ENCODE peak calls at places on chromosome 2, in four cellular contexts. H, P, M and X are unnamed samples. For H3K36me3, the result is how much of the 10 kb centered on the place peaks cover.

GRCh38 chr2:79717364-79718007 is 204.6 kb downstream of the CTNNA2 start:
- DNase-seq in H (no peak), M (peak), P (no peak), X (no peak)

GRCh38 chr2:111534816-111535803 is 348.9 kb downstream of the ANAPC1 start:
- DNase-seq in M (peak), P (peak), H (no peak), X (no peak)

GRCh38 chr2:133888107-133888506 is 319.8 kb upstream of the NCKAP5 start:
- DNase-seq in H (no peak), M (no peak), P (no peak), X (no peak)

GRCh38 chr2:5070257-5070656 is 621.9 kb upstream of the SOX11 start:
- DNase-seq in H (no peak), M (no peak), P (peak), X (no peak)

GRCh38 chr2:26269571-26270170 is 24.9 kb downstream of the HADHB start:
- DNase-seq in H (no peak), P (no peak), M (no peak), X (no peak)

GRCh38 chr2:69948032-69948962 is 13.1 kb downstream of the ASPRV1 start:
- DNase-seq in P (no peak), M (peak), H (no peak), X (no peak)

GRCh38 chr2:12106440-12107080 is 360.1 kb downstream of the LPIN1 start:
- DNase-seq in M (no peak), H (no peak), P (peak), X (no peak)

GRCh38 chr2:111209045-111209514 is 88.4 kb downstream of the BCL2L11 start:
- DNase-seq in P (no peak), H (no peak), M (no peak), X (no peak)

GRCh38 chr2:177282101-177282573 is 17.6 kb upstream of the NFE2L2 start:
- DNase-seq in H (no peak), M (no peak), P (peak), X (no peak)

GRCh38 chr2:226773291-226773690 is 26.3 kb downstream of the IRS1 start:
- DNase-seq in H (no peak), M (no peak), P (no peak), X (no peak)

GRCh38 chr2:190646780-190647626 is 1.9 kb upstream of the NAB1 start:
- DNase-seq in H (no peak), P (peak), M (no peak), X (no peak)

GRCh38 chr2:9187620-9188214 is 18.9 kb upstream of the ASAP2 start:
- DNase-seq in P (no peak), H (no peak), M (no peak), X (no peak)

GRCh38 chr2:172712251-172712650 is 23.4 kb upstream of the RAPGEF4 start:
- DNase-seq in P (no peak), M (no peak), H (no peak), X (no peak)

GRCh38 chr2:120894936-120895335 is 159.3 kb downstream of the GLI2 start:
- DNase-seq in P (no peak), H (no peak), M (no peak), X (no peak)

GRCh38 chr2:122077771-122078170 is 322.3 kb downstream of the TSN start:
- DNase-seq in P (peak), H (no peak), M (no peak), X (no peak)

GRCh38 chr2:204982303-204982702 is 437.0 kb downstream of the PARD3B start:
- DNase-seq in H (no peak), M (peak), P (peak), X (no peak)

GRCh38 chr2:204725693-204726092 is 180.4 kb downstream of the PARD3B start:
- DNase-seq in P (no peak), M (no peak), H (no peak), X (no peak)

GRCh38 chr2:119011162-119011909 is 69.3 kb downstream of the MARCO start:
- DNase-seq in M (peak), P (peak), H (no peak), X (peak)

GRCh38 chr2:175540421-175540820 is 358.9 kb upstream of the ATP5MC3 start:
- DNase-seq in M (no peak), H (no peak), P (no peak), X (no peak)

GRCh38 chr2:11097038-11097720 is 58.1 kb upstream of the SLC66A3 start:
- DNase-seq in M (no peak), H (no peak), P (no peak), X (no peak)

GRCh38 chr2:223889133-223889769 is 51.9 kb upstream of the AP1S3 start:
- DNase-seq in P (no peak), M (no peak), H (no peak), X (no peak)

GRCh38 chr2:18516112-18516511 is 44.3 kb downstream of the RDH14 start:
- DNase-seq in P (no peak), M (peak), H (no peak), X (no peak)

GRCh38 chr2:235511187-235511661 is 17.4 kb downstream of the AGAP1 start:
- DNase-seq in H (no peak), M (no peak), P (peak), X (no peak)

GRCh38 chr2:105798595-105798994 is 53.9 kb downstream of the NCK2 start:
- DNase-seq in P (no peak), M (no peak), H (no peak), X (no peak)

GRCh38 chr2:16653083-16653375 is 12.6 kb downstream of the CYRIA start:
- DNase-seq in M (no peak), H (no peak), P (no peak), X (no peak)

GRCh38 chr2:207766697-207767460 is 2.8 kb downstream of the FZD5 start:
- DNase-seq in M (peak), P (no peak), H (no peak), X (peak)

GRCh38 chr2:164922119-164922518 is 33.2 kb downstream of the SLC38A11 start:
- DNase-seq in H (no peak), P (no peak), M (no peak), X (no peak)

GRCh38 chr2:212107989-212108388 is 430.6 kb downstream of the ERBB4 start:
- DNase-seq in H (no peak), P (no peak), M (no peak), X (no peak)

GRCh38 chr2:10405441-10405840 is 42.7 kb downstream of the ODC1 start:
- DNase-seq in M (no peak), H (peak), P (no peak), X (no peak)

GRCh38 chr2:227766361-227766883 is 20.7 kb downstream of the SCYGR8 start:
- DNase-seq in H (peak), M (peak), P (peak), X (peak)

GRCh38 chr2:85777441-85777861 is 23.7 kb downstream of the ATOH8 start:
- DNase-seq in H (no peak), P (no peak), M (no peak), X (peak)

GRCh38 chr2:29040552-29040951 is 33.8 kb downstream of the PCARE start:
- DNase-seq in P (no peak), H (no peak), M (no peak), X (no peak)

DNA sequence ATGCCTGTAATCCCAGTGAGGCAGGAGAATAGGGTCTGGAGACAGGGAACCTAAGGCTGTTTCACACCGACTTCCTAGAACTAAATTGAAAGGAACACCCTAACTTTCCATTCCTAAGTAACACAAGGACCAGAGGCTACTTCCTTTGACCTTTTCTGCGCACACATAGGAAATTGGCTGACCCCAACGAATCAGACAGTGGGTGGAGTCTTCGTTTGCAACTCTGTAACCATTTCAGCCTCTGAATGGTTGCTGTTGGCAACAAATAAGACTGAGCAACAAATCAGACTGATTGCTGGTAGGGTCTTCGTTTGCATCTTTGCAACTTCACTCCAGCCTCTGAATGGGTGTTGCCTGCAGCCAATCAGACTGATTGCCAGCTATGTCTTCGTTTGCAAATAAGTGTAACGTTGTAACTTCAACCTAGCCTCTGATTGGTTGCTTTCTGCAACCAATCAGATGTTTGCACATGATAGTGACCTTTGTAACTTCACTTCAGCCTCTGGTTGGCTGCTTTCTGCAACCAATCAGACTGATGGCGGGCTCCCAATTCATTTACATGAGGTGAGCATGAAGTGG is 34.6 kb downstream of the USP40 start:
- DNase-seq in P (no peak), H (no peak), M (no peak), X (no peak)
- H3K36me3 ChIP-seq in P (under half), H (under half), M (under half), X (under half)

GRCh38 chr2:182521453-182522427 is 94.9 kb upstream of the PDE1A start:
- DNase-seq in M (no peak), H (no peak), P (no peak), X (no peak)
- H3K4me3 ChIP-seq in M (no peak), H (no peak), P (peak), X (no peak)

DNA sequence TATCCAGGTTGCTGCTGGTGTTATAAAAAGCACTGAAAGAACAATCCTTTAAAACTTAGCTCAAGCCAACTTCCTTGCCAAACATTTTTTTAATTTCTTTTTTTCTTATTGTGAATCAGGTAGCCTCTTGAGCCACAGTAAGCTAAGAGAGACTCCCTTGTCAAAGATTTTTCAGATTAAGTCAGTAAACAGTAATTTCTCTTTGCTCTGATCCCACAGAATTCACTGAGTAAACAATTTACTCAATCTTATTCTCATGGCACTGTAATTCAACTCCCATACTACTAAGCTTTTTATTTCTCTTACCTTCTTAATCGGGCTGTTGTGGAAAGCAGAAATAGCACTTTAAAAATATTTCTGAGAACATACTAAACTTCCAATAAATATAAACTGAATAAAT is 82.7 kb downstream of the C2orf74 start:
- DNase-seq in M (no peak), P (no peak), H (no peak), X (no peak)
- H3K36me3 ChIP-seq in M (under half), P (under half), H (under half), X (under half)

DNA sequence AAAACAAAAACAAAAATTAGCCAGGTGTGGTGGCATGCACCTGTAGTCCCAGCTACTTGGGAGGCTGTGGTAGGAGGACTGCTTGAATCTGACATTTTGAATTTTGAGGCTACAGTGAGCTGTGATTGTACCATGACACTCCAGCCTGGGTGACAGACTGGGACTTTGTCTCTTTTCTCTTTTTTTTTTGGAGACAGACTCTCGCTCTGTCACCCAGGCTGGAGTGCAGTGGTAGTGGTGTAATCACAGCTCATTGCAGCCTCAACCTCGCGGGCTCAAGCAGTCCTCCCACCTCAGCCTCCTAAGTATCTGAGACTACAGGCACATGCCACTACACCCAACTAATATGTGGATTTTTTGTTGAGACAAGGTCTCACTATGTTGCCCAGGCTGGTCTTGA is 35.6 kb downstream of the ANKRD44 start:
- DNase-seq in M (no peak), H (no peak), P (no peak), X (no peak)
- H3K4me3 ChIP-seq in M (no peak), H (no peak), P (no peak), X (no peak)

DNA sequence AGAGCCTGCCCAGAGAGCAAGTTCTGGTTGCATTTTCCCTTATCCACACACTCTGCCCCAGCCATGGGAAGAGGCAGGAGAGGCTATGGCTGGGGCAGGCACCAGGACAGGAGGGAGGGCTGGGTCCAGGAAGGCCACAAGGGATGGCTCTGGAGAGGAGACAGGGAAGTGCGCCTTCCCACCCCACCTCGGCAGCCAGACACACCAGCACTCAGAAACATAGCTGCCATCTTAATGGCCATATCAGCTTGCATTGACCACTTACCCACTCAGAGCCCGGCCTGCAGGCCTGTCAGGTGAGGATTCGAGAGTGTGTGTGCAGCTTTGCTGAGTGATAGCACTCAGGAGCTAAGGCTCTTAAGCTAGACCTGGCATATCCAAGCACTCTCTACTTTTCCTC is 148.1 kb downstream of the TNS1 start:
- DNase-seq in P (no peak), H (no peak), M (no peak), X (no peak)
- H3K36me3 ChIP-seq in P (under half), H (under half), M (under half), X (under half)

DNA sequence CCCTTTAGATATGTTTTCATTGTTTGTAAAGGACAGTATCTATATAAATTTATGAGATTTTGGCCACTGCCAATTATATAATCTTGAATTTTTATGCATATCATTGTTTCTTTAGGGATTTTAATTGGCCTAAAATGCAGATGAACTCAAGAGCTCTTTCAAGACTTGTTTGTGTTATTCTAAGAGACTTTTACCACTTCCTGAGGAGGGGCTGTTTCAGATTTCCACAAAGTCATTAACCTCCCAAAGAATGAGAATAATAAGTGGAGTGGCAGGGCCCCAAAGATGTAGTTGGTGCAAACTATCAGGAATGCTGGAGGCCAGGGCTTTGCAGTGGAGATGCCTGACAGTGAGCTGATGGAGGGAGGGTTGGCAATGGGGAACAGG is 15.5 kb upstream of the ACVR1 start:
- DNase-seq in H (no peak), P (no peak), M (no peak), X (no peak)
- H3K4me3 ChIP-seq in H (no peak), P (no peak), M (no peak), X (no peak)

GRCh38 chr2:113183703-113184102 is 9.9 kb downstream of the PSD4 start:
- DNase-seq in M (no peak), P (no peak), H (no peak), X (no peak)
- H3K36me3 ChIP-seq in M (under half), P (under half), H (under half), X (under half)